ENCODE peak calls at places on chromosomes 13 and 19, in four cellular contexts. One of them, this sample, is unnamed.

GRCh38 chr19:45293682-45294081 is 29.0 kb downstream of the CKM start:
- DNase-seq in heart left ventricle: no peak
- DNase-seq in endodermal cell: no peak
- DNase-seq in left lung: no peak
- DNase-seq in this sample: no peak

GRCh38 chr19:48752511-48753365 is at the start of gene FUT1:
- DNase-seq in endodermal cell: peak; percentile 98
- DNase-seq in heart left ventricle: peak; percentile 88
- DNase-seq in left lung: peak; percentile 83
- DNase-seq in this sample: no peak

GRCh38 chr13:49421391-49421790 is 22.5 kb downstream of the CAB39L start:
- DNase-seq in left lung: no peak
- DNase-seq in endodermal cell: peak; percentile 83
- DNase-seq in heart left ventricle: no peak
- DNase-seq in this sample: peak; percentile 35

GRCh38 chr19:41695745-41696144 is 7.7 kb upstream of the CEACAM7 start:
- DNase-seq in heart left ventricle: no peak
- DNase-seq in endodermal cell: peak; percentile 36
- DNase-seq in left lung: no peak
- DNase-seq in this sample: no peak

GRCh38 chr13:92513672-92514071 is 712.9 kb upstream of the GPC6 start:
- DNase-seq in left lung: no peak
- DNase-seq in endodermal cell: no peak
- DNase-seq in heart left ventricle: no peak
- DNase-seq in this sample: no peak

GRCh38 chr13:53637971-53638547 is 609.4 kb downstream of the OLFM4 start:
- DNase-seq in heart left ventricle: no peak
- DNase-seq in endodermal cell: no peak
- DNase-seq in left lung: no peak
- DNase-seq in this sample: no peak

GRCh38 chr13:28412981-28413380 is 81.9 kb downstream of the FLT1 start:
- DNase-seq in left lung: no peak
- DNase-seq in heart left ventricle: peak; percentile 65
- DNase-seq in endodermal cell: no peak
- DNase-seq in this sample: no peak

GRCh38 chr19:30388819-30389218 is 16.6 kb downstream of the ZNF536 start:
- DNase-seq in left lung: no peak
- DNase-seq in endodermal cell: peak; percentile 30
- DNase-seq in heart left ventricle: no peak
- DNase-seq in this sample: no peak

GRCh38 chr19:3034845-3035541 is 5.9 kb upstream of the TLE2 start:
- DNase-seq in endodermal cell: no peak
- DNase-seq in heart left ventricle: no peak
- DNase-seq in left lung: peak; percentile 58
- DNase-seq in this sample: peak; percentile 72

GRCh38 chr13:105377452-105377851 is 1158.0 kb downstream of the EFNB2 start:
- DNase-seq in left lung: no peak
- DNase-seq in endodermal cell: no peak
- DNase-seq in heart left ventricle: no peak
- DNase-seq in this sample: no peak

DNA sequence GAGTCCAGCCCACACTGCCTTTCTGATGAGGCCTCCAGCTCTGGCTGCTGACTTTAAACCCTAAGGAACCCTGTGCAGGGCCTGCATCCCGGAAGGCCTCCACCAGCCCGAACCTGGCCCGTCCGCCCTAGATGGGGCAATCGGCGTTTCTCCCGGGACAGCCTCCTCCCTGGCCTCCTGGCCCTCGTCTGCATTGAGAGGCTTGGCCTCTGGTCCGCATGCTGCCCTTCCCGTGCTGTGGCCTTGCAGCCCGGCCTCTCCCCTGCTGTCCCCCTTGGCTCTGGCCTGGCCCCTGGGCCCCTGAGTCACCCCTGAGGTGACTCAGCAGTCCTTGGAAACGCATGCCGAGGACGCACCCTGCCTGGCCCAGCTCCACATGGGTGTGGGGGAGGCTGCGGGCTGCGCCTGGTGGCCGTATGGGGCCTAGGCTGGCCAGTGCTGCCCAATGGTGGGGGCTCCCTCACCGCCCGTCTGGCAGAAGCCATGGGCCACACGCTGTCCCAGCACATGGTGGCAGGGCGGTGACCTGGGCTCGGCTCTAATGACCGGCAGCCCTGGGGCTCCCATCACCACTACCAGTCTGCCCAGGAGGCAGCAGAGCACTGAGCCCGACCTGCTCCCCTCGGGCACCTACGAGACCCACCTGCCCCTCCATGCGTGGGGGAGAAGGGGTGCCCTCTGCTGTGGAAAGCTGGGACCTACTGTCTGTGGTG is 25.7 kb downstream of the SH3GL1 start:
- DNase-seq in endodermal cell: peak; percentile 76
- DNase-seq in heart left ventricle: peak; percentile 87
- DNase-seq in left lung: peak; percentile 78
- DNase-seq in this sample: no peak
- H3K4me1 ChIP-seq in endodermal cell: peaks cover 3% of the 10 kb centered on the region
- H3K4me1 ChIP-seq in heart left ventricle: peaks cover 24% of the 10 kb centered on the region
- H3K4me1 ChIP-seq in left lung: peaks cover 48% of the 10 kb centered on the region
- H3K4me1 ChIP-seq in this sample: peaks cover 43% of the 10 kb centered on the region

DNA sequence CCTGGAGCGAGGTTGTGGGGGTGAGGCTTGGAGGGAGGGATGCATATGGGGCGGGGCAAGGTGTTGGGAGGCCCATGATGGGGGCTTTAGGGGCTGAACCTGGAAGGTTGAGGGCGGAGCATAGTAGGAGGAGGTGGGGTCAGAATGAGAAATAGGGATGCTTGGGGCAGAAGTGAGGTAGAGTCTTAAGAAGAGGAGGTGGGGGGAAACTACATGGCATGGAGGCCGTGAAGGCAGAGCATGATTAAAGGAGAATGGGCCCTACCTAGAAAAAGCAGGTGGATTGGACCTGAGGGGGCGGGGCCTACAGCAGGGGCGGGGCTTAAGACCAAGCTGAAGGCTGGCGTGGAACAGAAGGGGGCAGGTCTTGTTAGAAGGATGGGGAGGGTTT is 789 bp downstream of the NR1H2 start:
- DNase-seq in endodermal cell: peak; percentile 90
- DNase-seq in left lung: no peak
- DNase-seq in heart left ventricle: no peak
- DNase-seq in this sample: no peak
- H3K27ac ChIP-seq in endodermal cell: no peak overlapping the region
- H3K27ac ChIP-seq in left lung: no peak overlapping the region
- H3K27ac ChIP-seq in heart left ventricle: peak overlapping the region; percentile 98
- H3K27ac ChIP-seq in this sample: no peak overlapping the region

DNA sequence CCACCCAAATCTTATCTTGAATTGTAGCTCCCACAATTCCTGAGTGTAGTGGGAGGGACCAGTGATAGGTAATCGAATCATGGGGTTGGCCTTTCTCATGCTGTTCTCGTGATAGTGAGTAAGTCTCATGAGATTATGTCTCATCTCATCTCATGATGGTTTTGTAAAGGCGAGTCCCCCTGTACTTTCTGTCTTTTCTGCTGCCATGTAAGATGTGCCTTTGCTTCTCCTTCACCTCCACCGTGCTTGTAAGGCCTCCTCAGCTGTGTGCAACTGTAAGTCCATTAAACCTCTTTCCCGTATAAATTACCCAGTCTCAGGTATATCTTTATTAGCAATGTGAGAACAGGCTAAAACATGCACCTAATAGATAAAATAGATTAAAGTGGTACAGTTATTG is 756.4 kb upstream of the SLITRK5 start:
- DNase-seq in endodermal cell: no peak
- DNase-seq in heart left ventricle: no peak
- DNase-seq in left lung: no peak
- DNase-seq in this sample: no peak
- H3K4me1 ChIP-seq in endodermal cell: no peaks in the 10 kb centered on the region
- H3K4me1 ChIP-seq in heart left ventricle: no peaks in the 10 kb centered on the region
- H3K4me1 ChIP-seq in left lung: no peaks in the 10 kb centered on the region
- H3K4me1 ChIP-seq in this sample: no peaks in the 10 kb centered on the region

DNA sequence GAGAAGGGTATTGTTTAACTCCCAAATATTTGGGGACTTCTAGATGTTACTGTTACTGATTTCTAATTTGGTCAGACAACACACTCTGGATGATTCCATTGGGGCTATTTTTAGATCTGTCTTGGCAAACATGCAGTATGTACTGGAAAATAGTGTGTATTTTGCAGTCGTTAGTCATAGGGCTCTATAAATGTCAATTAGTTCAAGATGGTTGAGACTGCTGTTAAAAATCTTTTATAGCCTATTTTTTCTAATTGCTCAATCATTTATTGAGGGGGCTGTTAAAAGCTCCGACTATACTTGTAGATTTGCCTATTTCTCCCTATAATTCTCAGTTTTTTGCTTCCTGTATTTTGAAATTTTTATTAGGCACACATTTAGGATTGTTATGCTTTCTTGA is 31.4 kb downstream of the PPP5C start:
- DNase-seq in left lung: no peak
- DNase-seq in endodermal cell: no peak
- DNase-seq in heart left ventricle: no peak
- DNase-seq in this sample: no peak
- H3K27ac ChIP-seq in left lung: peak overlapping the region; percentile 71
- H3K27ac ChIP-seq in endodermal cell: no peak overlapping the region
- H3K27ac ChIP-seq in heart left ventricle: peak overlapping the region; percentile 66
- H3K27ac ChIP-seq in this sample: no peak overlapping the region

GRCh38 chr19:37931941-37932655 is 25.1 kb downstream of the SIPA1L3 start:
- DNase-seq in left lung: peak; percentile 89
- DNase-seq in heart left ventricle: peak; percentile 74
- DNase-seq in endodermal cell: peak; percentile 91
- DNase-seq in this sample: peak; percentile 82
- H3K4me1 ChIP-seq in left lung: peaks cover 11% of the 10 kb centered on the region
- H3K4me1 ChIP-seq in heart left ventricle: no peaks in the 10 kb centered on the region
- H3K4me1 ChIP-seq in endodermal cell: peaks cover 13% of the 10 kb centered on the region
- H3K4me1 ChIP-seq in this sample: peaks cover 15% of the 10 kb centered on the region